ENCODE peak calls at places on chromosome 14, in seven cellular contexts. One of them, this sample, is unnamed.

GRCh38 chr14:49950275-49951250 is 57.7 kb downstream of the ARF6 start:
- DNase-seq in cardiac muscle cell: no peak
- DNase-seq in HFFc6: no peak
- DNase-seq in posterior cingulate gyrus: no peak
- DNase-seq in left lung: no peak
- DNase-seq in fibroblast of the conjunctiva: no peak
- DNase-seq in stimulated activated CD4-positive, alpha-beta T cell treated with anti-CD3 and anti-CD28 coated beads, Interleukin-15, amount 100 ng/mL, for 48 hours: no peak
- DNase-seq in this sample: no peak

GRCh38 chr14:55411426-55412389 is at the start of gene ATG14:
- DNase-seq in cardiac muscle cell: peak; percentile 92
- DNase-seq in HFFc6: peak; percentile 72
- DNase-seq in posterior cingulate gyrus: peak; percentile 97
- DNase-seq in left lung: peak; percentile 92
- DNase-seq in fibroblast of the conjunctiva: peak; percentile 61
- DNase-seq in stimulated activated CD4-positive, alpha-beta T cell treated with anti-CD3 and anti-CD28 coated beads, Interleukin-15, amount 100 ng/mL, for 48 hours: peak; percentile 67
- DNase-seq in this sample: peak; percentile 44

GRCh38 chr14:103522028-103522581 is 525 bp downstream of the CKB start:
- DNase-seq in cardiac muscle cell: peak; percentile 61
- DNase-seq in HFFc6: no peak
- DNase-seq in posterior cingulate gyrus: peak; percentile 87
- DNase-seq in left lung: peak; percentile 82
- DNase-seq in fibroblast of the conjunctiva: no peak
- DNase-seq in stimulated activated CD4-positive, alpha-beta T cell treated with anti-CD3 and anti-CD28 coated beads, Interleukin-15, amount 100 ng/mL, for 48 hours: no peak
- DNase-seq in this sample: no peak

GRCh38 chr14:54487771-54488170 is 1.0 kb downstream of the GMFB start:
- DNase-seq in cardiac muscle cell: peak; percentile 12
- DNase-seq in HFFc6: peak; percentile 49
- DNase-seq in posterior cingulate gyrus: no peak
- DNase-seq in left lung: no peak
- DNase-seq in fibroblast of the conjunctiva: no peak
- DNase-seq in stimulated activated CD4-positive, alpha-beta T cell treated with anti-CD3 and anti-CD28 coated beads, Interleukin-15, amount 100 ng/mL, for 48 hours: no peak
- DNase-seq in this sample: no peak

GRCh38 chr14:32657081-32657480 is 281.6 kb upstream of the NPAS3 start:
- DNase-seq in cardiac muscle cell: no peak
- DNase-seq in HFFc6: peak; percentile 40
- DNase-seq in posterior cingulate gyrus: no peak
- DNase-seq in left lung: no peak
- DNase-seq in fibroblast of the conjunctiva: peak; percentile 68
- DNase-seq in stimulated activated CD4-positive, alpha-beta T cell treated with anti-CD3 and anti-CD28 coated beads, Interleukin-15, amount 100 ng/mL, for 48 hours: no peak
- DNase-seq in this sample: no peak

GRCh38 chr14:72962829-72963312 is 36.6 kb downstream of the DCAF4 start:
- DNase-seq in cardiac muscle cell: no peak
- DNase-seq in HFFc6: peak; percentile 93
- DNase-seq in posterior cingulate gyrus: no peak
- DNase-seq in left lung: no peak
- DNase-seq in fibroblast of the conjunctiva: peak; percentile 80
- DNase-seq in stimulated activated CD4-positive, alpha-beta T cell treated with anti-CD3 and anti-CD28 coated beads, Interleukin-15, amount 100 ng/mL, for 48 hours: no peak
- DNase-seq in this sample: no peak

GRCh38 chr14:87017335-87017734 is 975.6 kb downstream of the GALC start:
- DNase-seq in cardiac muscle cell: no peak
- DNase-seq in HFFc6: no peak
- DNase-seq in posterior cingulate gyrus: no peak
- DNase-seq in left lung: no peak
- DNase-seq in fibroblast of the conjunctiva: no peak
- DNase-seq in stimulated activated CD4-positive, alpha-beta T cell treated with anti-CD3 and anti-CD28 coated beads, Interleukin-15, amount 100 ng/mL, for 48 hours: no peak
- DNase-seq in this sample: no peak

GRCh38 chr14:91755560-91755959 is 23.7 kb upstream of the CATSPERB start:
- DNase-seq in cardiac muscle cell: no peak
- DNase-seq in HFFc6: no peak
- DNase-seq in posterior cingulate gyrus: no peak
- DNase-seq in left lung: no peak
- DNase-seq in fibroblast of the conjunctiva: no peak
- DNase-seq in stimulated activated CD4-positive, alpha-beta T cell treated with anti-CD3 and anti-CD28 coated beads, Interleukin-15, amount 100 ng/mL, for 48 hours: no peak
- DNase-seq in this sample: no peak

GRCh38 chr14:77181603-77182437 is at the start of gene TMEM63C:
- DNase-seq in cardiac muscle cell: peak; percentile 84
- DNase-seq in HFFc6: no peak
- DNase-seq in posterior cingulate gyrus: peak; percentile 97
- DNase-seq in left lung: no peak
- DNase-seq in fibroblast of the conjunctiva: no peak
- DNase-seq in stimulated activated CD4-positive, alpha-beta T cell treated with anti-CD3 and anti-CD28 coated beads, Interleukin-15, amount 100 ng/mL, for 48 hours: peak; percentile 63
- DNase-seq in this sample: peak; percentile 16

GRCh38 chr14:65631040-65631439 is 218.5 kb downstream of the FUT8 start:
- DNase-seq in cardiac muscle cell: no peak
- DNase-seq in HFFc6: no peak
- DNase-seq in posterior cingulate gyrus: no peak
- DNase-seq in left lung: no peak
- DNase-seq in fibroblast of the conjunctiva: no peak
- DNase-seq in stimulated activated CD4-positive, alpha-beta T cell treated with anti-CD3 and anti-CD28 coated beads, Interleukin-15, amount 100 ng/mL, for 48 hours: no peak
- DNase-seq in this sample: no peak

GRCh38 chr14:28577187-28577586 is 189.4 kb upstream of the FOXG1 start:
- DNase-seq in cardiac muscle cell: no peak
- DNase-seq in HFFc6: no peak
- DNase-seq in posterior cingulate gyrus: no peak
- DNase-seq in left lung: no peak
- DNase-seq in fibroblast of the conjunctiva: no peak
- DNase-seq in stimulated activated CD4-positive, alpha-beta T cell treated with anti-CD3 and anti-CD28 coated beads, Interleukin-15, amount 100 ng/mL, for 48 hours: no peak
- DNase-seq in this sample: no peak

GRCh38 chr14:55071051-55071450 is 19.6 kb downstream of the MAPK1IP1L start:
- DNase-seq in cardiac muscle cell: no peak
- DNase-seq in HFFc6: peak; percentile 35
- DNase-seq in posterior cingulate gyrus: no peak
- DNase-seq in left lung: no peak
- DNase-seq in fibroblast of the conjunctiva: no peak
- DNase-seq in stimulated activated CD4-positive, alpha-beta T cell treated with anti-CD3 and anti-CD28 coated beads, Interleukin-15, amount 100 ng/mL, for 48 hours: no peak
- DNase-seq in this sample: no peak

GRCh38 chr14:94157195-94157594 is 16.9 kb upstream of the PPP4R4 start:
- DNase-seq in cardiac muscle cell: no peak
- DNase-seq in HFFc6: no peak
- DNase-seq in posterior cingulate gyrus: no peak
- DNase-seq in left lung: no peak
- DNase-seq in fibroblast of the conjunctiva: no peak
- DNase-seq in stimulated activated CD4-positive, alpha-beta T cell treated with anti-CD3 and anti-CD28 coated beads, Interleukin-15, amount 100 ng/mL, for 48 hours: no peak
- DNase-seq in this sample: no peak

GRCh38 chr14:77067632-77068514 is 30.2 kb upstream of the CIPC start:
- DNase-seq in cardiac muscle cell: peak; percentile 76
- DNase-seq in HFFc6: peak; percentile 38
- DNase-seq in posterior cingulate gyrus: peak; percentile 97
- DNase-seq in left lung: peak; percentile 87
- DNase-seq in fibroblast of the conjunctiva: peak; percentile 35
- DNase-seq in stimulated activated CD4-positive, alpha-beta T cell treated with anti-CD3 and anti-CD28 coated beads, Interleukin-15, amount 100 ng/mL, for 48 hours: peak; percentile 53
- DNase-seq in this sample: peak; percentile 32

GRCh38 chr14:53034036-53034435 is 83.2 kb upstream of the FERMT2 start:
- DNase-seq in cardiac muscle cell: no peak
- DNase-seq in HFFc6: no peak
- DNase-seq in posterior cingulate gyrus: no peak
- DNase-seq in left lung: no peak
- DNase-seq in fibroblast of the conjunctiva: no peak
- DNase-seq in stimulated activated CD4-positive, alpha-beta T cell treated with anti-CD3 and anti-CD28 coated beads, Interleukin-15, amount 100 ng/mL, for 48 hours: no peak
- DNase-seq in this sample: no peak

GRCh38 chr14:102996941-102997340 is 60.4 kb downstream of the CDC42BPB start:
- DNase-seq in cardiac muscle cell: no peak
- DNase-seq in HFFc6: no peak
- DNase-seq in posterior cingulate gyrus: peak; percentile 55
- DNase-seq in left lung: no peak
- DNase-seq in fibroblast of the conjunctiva: no peak
- DNase-seq in stimulated activated CD4-positive, alpha-beta T cell treated with anti-CD3 and anti-CD28 coated beads, Interleukin-15, amount 100 ng/mL, for 48 hours: no peak
- DNase-seq in this sample: no peak

GRCh38 chr14:104428333-104428851 is 151.2 kb upstream of the C14orf180 start:
- DNase-seq in cardiac muscle cell: no peak
- DNase-seq in HFFc6: no peak
- DNase-seq in posterior cingulate gyrus: no peak
- DNase-seq in left lung: no peak
- DNase-seq in fibroblast of the conjunctiva: no peak
- DNase-seq in stimulated activated CD4-positive, alpha-beta T cell treated with anti-CD3 and anti-CD28 coated beads, Interleukin-15, amount 100 ng/mL, for 48 hours: no peak
- DNase-seq in this sample: no peak

GRCh38 chr14:22980672-22981089 is 1.7 kb downstream of the AJUBA start:
- DNase-seq in cardiac muscle cell: peak; percentile 66
- DNase-seq in HFFc6: peak; percentile 38
- DNase-seq in posterior cingulate gyrus: no peak
- DNase-seq in left lung: peak; percentile 89
- DNase-seq in fibroblast of the conjunctiva: no peak
- DNase-seq in stimulated activated CD4-positive, alpha-beta T cell treated with anti-CD3 and anti-CD28 coated beads, Interleukin-15, amount 100 ng/mL, for 48 hours: peak; percentile 14
- DNase-seq in this sample: no peak

GRCh38 chr14:31294736-31295398 is 87.3 kb upstream of the HECTD1 start:
- DNase-seq in cardiac muscle cell: no peak
- DNase-seq in HFFc6: peak; percentile 27
- DNase-seq in posterior cingulate gyrus: no peak
- DNase-seq in left lung: no peak
- DNase-seq in fibroblast of the conjunctiva: no peak
- DNase-seq in stimulated activated CD4-positive, alpha-beta T cell treated with anti-CD3 and anti-CD28 coated beads, Interleukin-15, amount 100 ng/mL, for 48 hours: no peak
- DNase-seq in this sample: no peak

GRCh38 chr14:57247283-57247682 is 21.4 kb downstream of the EXOC5 start:
- DNase-seq in cardiac muscle cell: no peak
- DNase-seq in HFFc6: peak; percentile 23
- DNase-seq in posterior cingulate gyrus: no peak
- DNase-seq in left lung: no peak
- DNase-seq in fibroblast of the conjunctiva: no peak
- DNase-seq in stimulated activated CD4-positive, alpha-beta T cell treated with anti-CD3 and anti-CD28 coated beads, Interleukin-15, amount 100 ng/mL, for 48 hours: no peak
- DNase-seq in this sample: no peak

GRCh38 chr14:21102472-21103164 is 1.8 kb downstream of the TMEM253 start:
- DNase-seq in cardiac muscle cell: no peak
- DNase-seq in HFFc6: no peak
- DNase-seq in posterior cingulate gyrus: no peak
- DNase-seq in left lung: no peak
- DNase-seq in fibroblast of the conjunctiva: no peak
- DNase-seq in stimulated activated CD4-positive, alpha-beta T cell treated with anti-CD3 and anti-CD28 coated beads, Interleukin-15, amount 100 ng/mL, for 48 hours: no peak
- DNase-seq in this sample: no peak

GRCh38 chr14:102140750-102141145 is 1.1 kb downstream of the WDR20 start:
- DNase-seq in cardiac muscle cell: no peak
- DNase-seq in HFFc6: no peak
- DNase-seq in posterior cingulate gyrus: no peak
- DNase-seq in left lung: no peak
- DNase-seq in fibroblast of the conjunctiva: no peak
- DNase-seq in stimulated activated CD4-positive, alpha-beta T cell treated with anti-CD3 and anti-CD28 coated beads, Interleukin-15, amount 100 ng/mL, for 48 hours: no peak
- DNase-seq in this sample: no peak

GRCh38 chr14:24978862-24979724 is 70.9 kb downstream of the STXBP6 start:
- DNase-seq in cardiac muscle cell: no peak
- DNase-seq in HFFc6: no peak
- DNase-seq in posterior cingulate gyrus: no peak
- DNase-seq in left lung: no peak
- DNase-seq in fibroblast of the conjunctiva: no peak
- DNase-seq in stimulated activated CD4-positive, alpha-beta T cell treated with anti-CD3 and anti-CD28 coated beads, Interleukin-15, amount 100 ng/mL, for 48 hours: no peak
- DNase-seq in this sample: no peak

GRCh38 chr14:68834816-68835215 is 41.9 kb upstream of the ZFP36L1 start:
- DNase-seq in cardiac muscle cell: no peak
- DNase-seq in HFFc6: no peak
- DNase-seq in posterior cingulate gyrus: no peak
- DNase-seq in left lung: no peak
- DNase-seq in fibroblast of the conjunctiva: no peak
- DNase-seq in stimulated activated CD4-positive, alpha-beta T cell treated with anti-CD3 and anti-CD28 coated beads, Interleukin-15, amount 100 ng/mL, for 48 hours: no peak
- DNase-seq in this sample: no peak

GRCh38 chr14:100263141-100263540 is 24.2 kb downstream of the YY1 start:
- DNase-seq in cardiac muscle cell: no peak
- DNase-seq in HFFc6: peak; percentile 22
- DNase-seq in posterior cingulate gyrus: no peak
- DNase-seq in left lung: no peak
- DNase-seq in fibroblast of the conjunctiva: no peak
- DNase-seq in stimulated activated CD4-positive, alpha-beta T cell treated with anti-CD3 and anti-CD28 coated beads, Interleukin-15, amount 100 ng/mL, for 48 hours: no peak
- DNase-seq in this sample: no peak

GRCh38 chr14:76456200-76456599 is 80.3 kb downstream of the ESRRB start:
- DNase-seq in cardiac muscle cell: peak; percentile 67
- DNase-seq in HFFc6: peak; percentile 4
- DNase-seq in posterior cingulate gyrus: no peak
- DNase-seq in left lung: no peak
- DNase-seq in fibroblast of the conjunctiva: no peak
- DNase-seq in stimulated activated CD4-positive, alpha-beta T cell treated with anti-CD3 and anti-CD28 coated beads, Interleukin-15, amount 100 ng/mL, for 48 hours: peak; percentile 33
- DNase-seq in this sample: no peak

GRCh38 chr14:70655110-70655826 is 13.6 kb downstream of the TTC9 start:
- DNase-seq in cardiac muscle cell: no peak
- DNase-seq in HFFc6: no peak
- DNase-seq in posterior cingulate gyrus: no peak
- DNase-seq in left lung: no peak
- DNase-seq in fibroblast of the conjunctiva: no peak
- DNase-seq in stimulated activated CD4-positive, alpha-beta T cell treated with anti-CD3 and anti-CD28 coated beads, Interleukin-15, amount 100 ng/mL, for 48 hours: no peak
- DNase-seq in this sample: peak; percentile 38

GRCh38 chr14:81268016-81268416 is 47.3 kb upstream of the GTF2A1 start:
- DNase-seq in cardiac muscle cell: no peak
- DNase-seq in HFFc6: no peak
- DNase-seq in posterior cingulate gyrus: no peak
- DNase-seq in left lung: no peak
- DNase-seq in fibroblast of the conjunctiva: no peak
- DNase-seq in stimulated activated CD4-positive, alpha-beta T cell treated with anti-CD3 and anti-CD28 coated beads, Interleukin-15, amount 100 ng/mL, for 48 hours: no peak
- DNase-seq in this sample: no peak

GRCh38 chr14:77989441-77989891 is 180.7 kb upstream of the NRXN3 start:
- DNase-seq in cardiac muscle cell: no peak
- DNase-seq in HFFc6: no peak
- DNase-seq in posterior cingulate gyrus: peak; percentile 98
- DNase-seq in left lung: no peak
- DNase-seq in fibroblast of the conjunctiva: no peak
- DNase-seq in stimulated activated CD4-positive, alpha-beta T cell treated with anti-CD3 and anti-CD28 coated beads, Interleukin-15, amount 100 ng/mL, for 48 hours: no peak
- DNase-seq in this sample: no peak

GRCh38 chr14:68245146-68246073 is 425.8 kb downstream of the RAD51B start:
- DNase-seq in cardiac muscle cell: peak; percentile 39
- DNase-seq in HFFc6: peak; percentile 38
- DNase-seq in posterior cingulate gyrus: no peak
- DNase-seq in left lung: no peak
- DNase-seq in fibroblast of the conjunctiva: peak; percentile 67
- DNase-seq in stimulated activated CD4-positive, alpha-beta T cell treated with anti-CD3 and anti-CD28 coated beads, Interleukin-15, amount 100 ng/mL, for 48 hours: no peak
- DNase-seq in this sample: no peak

GRCh38 chr14:64880382-64881121 is 845 bp upstream of the SPTB start:
- DNase-seq in cardiac muscle cell: peak; percentile 69
- DNase-seq in HFFc6: no peak
- DNase-seq in posterior cingulate gyrus: peak; percentile 94
- DNase-seq in left lung: peak; percentile 85
- DNase-seq in fibroblast of the conjunctiva: no peak
- DNase-seq in stimulated activated CD4-positive, alpha-beta T cell treated with anti-CD3 and anti-CD28 coated beads, Interleukin-15, amount 100 ng/mL, for 48 hours: peak; percentile 53
- DNase-seq in this sample: peak; percentile 24

GRCh38 chr14:89543420-89543790 is 126.4 kb upstream of the FOXN3 start:
- DNase-seq in cardiac muscle cell: peak; percentile 13
- DNase-seq in HFFc6: no peak
- DNase-seq in posterior cingulate gyrus: peak; percentile 94
- DNase-seq in left lung: no peak
- DNase-seq in fibroblast of the conjunctiva: no peak
- DNase-seq in stimulated activated CD4-positive, alpha-beta T cell treated with anti-CD3 and anti-CD28 coated beads, Interleukin-15, amount 100 ng/mL, for 48 hours: no peak
- DNase-seq in this sample: no peak

GRCh38 chr14:34030864-34031263 is 80.0 kb upstream of the EGLN3 start:
- DNase-seq in cardiac muscle cell: no peak
- DNase-seq in HFFc6: no peak
- DNase-seq in posterior cingulate gyrus: peak; percentile 92
- DNase-seq in left lung: no peak
- DNase-seq in fibroblast of the conjunctiva: peak; percentile 87
- DNase-seq in stimulated activated CD4-positive, alpha-beta T cell treated with anti-CD3 and anti-CD28 coated beads, Interleukin-15, amount 100 ng/mL, for 48 hours: no peak
- DNase-seq in this sample: no peak

GRCh38 chr14:68774771-68775613 is 17.9 kb downstream of the ZFP36L1 start:
- DNase-seq in cardiac muscle cell: no peak
- DNase-seq in HFFc6: peak; percentile 98
- DNase-seq in posterior cingulate gyrus: peak; percentile 17
- DNase-seq in left lung: no peak
- DNase-seq in fibroblast of the conjunctiva: no peak
- DNase-seq in stimulated activated CD4-positive, alpha-beta T cell treated with anti-CD3 and anti-CD28 coated beads, Interleukin-15, amount 100 ng/mL, for 48 hours: no peak
- DNase-seq in this sample: no peak

GRCh38 chr14:32635103-32635719 is 303.5 kb upstream of the NPAS3 start:
- DNase-seq in cardiac muscle cell: no peak
- DNase-seq in HFFc6: peak; percentile 34
- DNase-seq in posterior cingulate gyrus: no peak
- DNase-seq in left lung: no peak
- DNase-seq in fibroblast of the conjunctiva: peak; percentile 31
- DNase-seq in stimulated activated CD4-positive, alpha-beta T cell treated with anti-CD3 and anti-CD28 coated beads, Interleukin-15, amount 100 ng/mL, for 48 hours: no peak
- DNase-seq in this sample: no peak

GRCh38 chr14:96797943-96798349 is 764 bp downstream of the VRK1 start:
- DNase-seq in cardiac muscle cell: no peak
- DNase-seq in HFFc6: no peak
- DNase-seq in posterior cingulate gyrus: peak; percentile 74
- DNase-seq in left lung: peak; percentile 77
- DNase-seq in fibroblast of the conjunctiva: no peak
- DNase-seq in stimulated activated CD4-positive, alpha-beta T cell treated with anti-CD3 and anti-CD28 coated beads, Interleukin-15, amount 100 ng/mL, for 48 hours: no peak
- DNase-seq in this sample: no peak